ENCODE peak calls at places on chromosomes 5 and 9, in eight cellular contexts. Y, Z, D, B, L, N, I and J are unnamed samples.

GRCh38 chr5:126471875-126472537 is 48.8 kb downstream of the GRAMD2B start:
- DNase-seq in B (no peak), Z (peak; percentile 38), I (no peak), Y (no peak), D (no peak), N (no peak), L (no peak), J (no peak)

GRCh38 chr5:130981663-130982062 is 183.4 kb downstream of the HINT1 start:
- DNase-seq in L (no peak), Z (no peak), I (no peak), N (no peak), Y (no peak), B (no peak), D (no peak), J (no peak)

GRCh38 chr9:136614967-136615623 is 47.6 kb upstream of the EGFL7 start:
- DNase-seq in N (peak; percentile 58), I (no peak), D (no peak), B (no peak), L (no peak), Z (no peak), Y (no peak), J (no peak)

GRCh38 chr5:57650360-57651069 is 167.9 kb upstream of the ACTBL2 start:
- DNase-seq in B (no peak), L (peak; percentile 17), N (peak; percentile 49), Y (no peak), D (peak; percentile 49), Z (peak; percentile 46), I (no peak), J (no peak)

GRCh38 chr5:14816999-14817761 is 54.4 kb downstream of the ANKH start:
- DNase-seq in B (no peak), L (peak; percentile 47), N (no peak), I (peak; percentile 74), D (peak; percentile 18), Y (no peak), Z (no peak), J (no peak)

GRCh38 chr5:17374157-17374556 is 123.9 kb upstream of the TAF11L2 start:
- DNase-seq in D (no peak), N (no peak), L (no peak), Y (no peak), B (no peak), I (no peak), Z (peak; percentile 87), J (no peak)

GRCh38 chr9:91424403-91425176 is 958 bp upstream of the NFIL3 start:
- DNase-seq in I (peak; percentile 92), D (peak; percentile 92), Z (peak; percentile 62), B (peak; percentile 60), N (peak; percentile 33), Y (peak; percentile 68), L (peak; percentile 90), J (no peak)

GRCh38 chr9:36966371-36967097 is 67.5 kb downstream of the PAX5 start:
- DNase-seq in L (no peak), Y (no peak), I (no peak), B (no peak), D (no peak), N (no peak), Z (no peak), J (no peak)

GRCh38 chr5:71013575-71013974 is 11.6 kb downstream of the NAIP start:
- DNase-seq in L (no peak), Y (no peak), D (no peak), B (no peak), N (no peak), Z (no peak), I (no peak), J (no peak)

GRCh38 chr9:94081435-94081834 is 2.8 kb upstream of the PTPDC1 start:
- DNase-seq in B (no peak), Z (no peak), I (no peak), Y (no peak), L (no peak), N (no peak), D (no peak), J (no peak)